ENCODE peak calls at places on chromosomes 5 and 9, in seven cellular contexts. Q is neuronal stem cell, S is H1, P is IMR-90, V is H9, A is mesenchymal stem cell, C is trophoblast cell. O is an unnamed sample.

GRCh38 chr9:34454571-34455065 is 3.8 kb downstream of the FAM219A start:
- DNase-seq in A (peak), V (no peak), S (no peak), P (peak), C (peak), Q (no peak), O (peak)

GRCh38 chr5:145797336-145797735 is 37.8 kb downstream of the PRELID2 start:
- DNase-seq in S (no peak), Q (no peak), C (no peak), A (peak), P (peak), V (no peak), O (peak)

GRCh38 chr5:12141496-12141895 is 237.2 kb upstream of the CTNND2 start:
- DNase-seq in V (no peak), S (no peak), Q (no peak), A (no peak), C (no peak), P (no peak), O (no peak)

GRCh38 chr5:130532786-130533185 is 628.5 kb downstream of the CHSY3 start:
- DNase-seq in P (no peak), A (no peak), C (no peak), S (no peak), V (no peak), Q (no peak), O (no peak)

GRCh38 chr5:42596817-42597216 is 159.8 kb upstream of the CCDC152 start:
- DNase-seq in S (no peak), P (no peak), V (no peak), Q (no peak), C (no peak), A (peak), O (no peak)

GRCh38 chr9:13728917-13729811 is 449.7 kb upstream of the MPDZ start:
- DNase-seq in Q (no peak), P (peak), C (no peak), S (no peak), V (no peak), A (peak), O (no peak)

GRCh38 chr5:133696782-133697507 is 84.6 kb upstream of the FSTL4 start:
- DNase-seq in P (no peak), A (no peak), V (peak), Q (no peak), S (no peak), C (no peak), O (no peak)

GRCh38 chr5:125607018-125607417 is 816.2 kb upstream of the GRAMD2B start:
- DNase-seq in V (no peak), C (no peak), A (peak), S (no peak), Q (no peak), P (peak), O (peak)

GRCh38 chr9:137168907-137169763 is 716 bp downstream of the LRRC26 start:
- DNase-seq in C (peak), P (peak), A (peak), Q (peak), S (no peak), V (peak), O (peak)

GRCh38 chr9:121048175-121048574 is 1.9 kb downstream of the C5 start:
- DNase-seq in S (no peak), C (no peak), V (no peak), A (no peak), Q (no peak), P (no peak), O (no peak)

GRCh38 chr5:149037819-149038218 is 25.0 kb downstream of the SH3TC2 start:
- DNase-seq in C (no peak), S (no peak), P (no peak), A (no peak), Q (no peak), V (no peak), O (no peak)

GRCh38 chr5:137036630-137037029 is 462.5 kb downstream of the SPOCK1 start:
- DNase-seq in P (no peak), S (peak), Q (peak), A (no peak), C (no peak), V (peak), O (peak)

GRCh38 chr9:116687762-116688160 is 656 bp downstream of the TRIM32 start:
- DNase-seq in Q (no peak), A (no peak), S (no peak), C (no peak), V (no peak), P (no peak), O (peak)

GRCh38 chr5:173197375-173197891 is 37.6 kb downstream of the NKX2-5 start:
- DNase-seq in C (no peak), S (no peak), V (no peak), A (no peak), P (no peak), Q (no peak), O (no peak)

GRCh38 chr5:135203593-135204036 is 169.6 kb upstream of the PITX1 start:
- DNase-seq in V (no peak), A (peak), P (no peak), S (no peak), C (no peak), Q (no peak), O (peak)

GRCh38 chr5:8943301-8943700 is 602.6 kb downstream of the SEMA5A start:
- DNase-seq in V (no peak), C (no peak), A (peak), Q (no peak), S (no peak), P (peak), O (no peak)

GRCh38 chr5:142701673-142702311 is 15.9 kb upstream of the FGF1 start:
- DNase-seq in V (no peak), S (no peak), Q (no peak), A (no peak), C (no peak), P (no peak), O (no peak)

GRCh38 chr5:103393131-103393754 is 134.7 kb downstream of the MACIR start:
- DNase-seq in P (no peak), Q (peak), V (peak), C (no peak), S (no peak), A (peak), O (peak)

GRCh38 chr9:133794006-133794760 is 56.0 kb upstream of the SARDH start:
- DNase-seq in Q (no peak), S (no peak), C (no peak), P (no peak), A (no peak), V (no peak), O (no peak)

GRCh38 chr9:127567119-127567897 is 44.8 kb upstream of the STXBP1 start:
- DNase-seq in V (no peak), P (peak), S (no peak), A (peak), Q (no peak), C (no peak), O (peak)

GRCh38 chr5:78005021-78005785 is 229.1 kb upstream of the TBCA start:
- DNase-seq in C (peak), A (peak), P (peak), V (no peak), S (no peak), Q (no peak), O (no peak)

GRCh38 chr9:36559036-36559695 is 13.5 kb upstream of the MELK start:
- DNase-seq in Q (no peak), V (peak), S (no peak), C (peak), P (peak), A (peak), O (peak)

GRCh38 chr9:75161116-75161857 is 73.0 kb downstream of the OSTF1 start:
- DNase-seq in P (no peak), V (no peak), C (no peak), A (no peak), S (no peak), Q (no peak), O (no peak)

DNA sequence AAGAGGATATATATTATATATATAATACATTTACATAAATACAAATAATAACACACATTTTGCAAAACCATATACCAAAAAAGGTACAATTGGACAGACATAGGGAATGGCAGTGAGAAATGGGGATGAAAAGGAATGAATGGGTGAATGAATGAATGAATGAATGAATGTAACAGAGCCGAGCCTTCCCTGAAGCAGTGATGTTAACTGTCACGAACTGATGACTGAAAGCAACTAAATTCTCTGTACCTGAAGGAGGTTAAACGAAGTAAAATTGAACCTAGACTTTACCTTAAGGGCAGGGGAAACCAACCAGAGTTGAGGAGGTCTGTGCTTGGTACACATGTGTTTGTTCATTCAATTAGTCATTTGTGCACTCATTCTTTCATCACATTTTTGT is 169.6 kb upstream of the TBC1D2 start:
- DNase-seq in V (no peak), A (no peak), C (no peak), S (no peak), Q (no peak), P (no peak), O (no peak)
- H3K4ac ChIP-seq in V (no peak), A (no peak), C (no peak), S (no peak), Q (no peak), P (no peak), O (no peak)

DNA sequence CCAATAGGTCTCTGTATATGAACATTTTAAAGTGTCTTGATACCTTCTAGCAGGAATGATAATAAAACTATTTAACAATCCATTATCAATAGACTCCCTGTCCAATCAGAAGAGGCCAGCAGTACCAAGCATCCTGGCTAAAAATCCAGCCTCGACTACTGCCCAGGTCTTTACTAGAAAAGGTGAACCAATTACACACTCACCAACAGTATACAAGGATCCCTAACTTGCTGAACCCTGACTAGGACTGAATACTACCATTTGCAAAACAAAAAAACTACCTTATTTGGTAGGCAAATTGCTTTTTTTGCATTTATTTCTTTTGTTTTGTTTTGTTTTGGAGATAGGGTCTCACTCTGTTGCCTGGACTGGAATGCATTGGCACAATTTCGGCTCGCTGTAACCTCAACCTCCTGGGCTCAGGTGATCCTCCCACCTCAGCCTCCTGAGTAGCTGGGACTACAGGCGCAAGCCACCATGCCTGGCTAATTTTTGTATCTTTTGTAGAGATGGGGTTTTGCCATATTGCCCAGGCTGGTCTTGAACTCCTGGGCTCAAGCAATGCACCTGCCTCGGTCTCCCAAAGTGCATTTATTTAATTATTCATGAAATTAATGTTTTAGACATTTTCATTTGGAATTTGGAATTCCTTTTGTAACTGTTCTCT is 27.5 kb downstream of the FNBP1 start:
- DNase-seq in C (no peak), A (no peak), V (no peak), Q (no peak), P (no peak), S (no peak), O (no peak)
- H3K27ac ChIP-seq in C (no peak), A (no peak), V (no peak), Q (no peak), P (no peak), S (no peak), O (no peak)

GRCh38 chr5:158691576-158691975 is 408.1 kb downstream of the EBF1 start:
- DNase-seq in V (no peak), A (no peak), Q (no peak), P (no peak), C (no peak), S (no peak), O (no peak)

GRCh38 chr5:158699336-158699735 is 400.4 kb downstream of the EBF1 start:
- DNase-seq in P (no peak), Q (no peak), A (no peak), S (no peak), V (no peak), C (no peak), O (no peak)

GRCh38 chr5:158698768-158699167 is 400.9 kb downstream of the EBF1 start:
- DNase-seq in C (no peak), V (no peak), A (no peak), Q (no peak), S (no peak), P (no peak), O (no peak)

GRCh38 chr5:158698036-158698667 is 401.6 kb downstream of the EBF1 start:
- DNase-seq in A (no peak), Q (no peak), S (no peak), P (no peak), C (no peak), V (no peak), O (no peak)

GRCh38 chr5:158695595-158696330 is 404.0 kb downstream of the EBF1 start:
- DNase-seq in P (peak), A (peak), S (peak), C (peak), Q (peak), V (peak), O (peak)
- H3K4ac ChIP-seq in P (no peak), A (no peak), S (no peak), C (no peak), Q (no peak), V (no peak), O (no peak)

GRCh38 chr9:21668504-21668903 is 133.9 kb upstream of the MTAP start:
- DNase-seq in V (no peak), Q (no peak), C (no peak), A (no peak), P (no peak), S (no peak), O (no peak)
- H3K27ac ChIP-seq in V (no peak), Q (no peak), C (no peak), A (no peak), P (no peak), S (no peak), O (no peak)

DNA sequence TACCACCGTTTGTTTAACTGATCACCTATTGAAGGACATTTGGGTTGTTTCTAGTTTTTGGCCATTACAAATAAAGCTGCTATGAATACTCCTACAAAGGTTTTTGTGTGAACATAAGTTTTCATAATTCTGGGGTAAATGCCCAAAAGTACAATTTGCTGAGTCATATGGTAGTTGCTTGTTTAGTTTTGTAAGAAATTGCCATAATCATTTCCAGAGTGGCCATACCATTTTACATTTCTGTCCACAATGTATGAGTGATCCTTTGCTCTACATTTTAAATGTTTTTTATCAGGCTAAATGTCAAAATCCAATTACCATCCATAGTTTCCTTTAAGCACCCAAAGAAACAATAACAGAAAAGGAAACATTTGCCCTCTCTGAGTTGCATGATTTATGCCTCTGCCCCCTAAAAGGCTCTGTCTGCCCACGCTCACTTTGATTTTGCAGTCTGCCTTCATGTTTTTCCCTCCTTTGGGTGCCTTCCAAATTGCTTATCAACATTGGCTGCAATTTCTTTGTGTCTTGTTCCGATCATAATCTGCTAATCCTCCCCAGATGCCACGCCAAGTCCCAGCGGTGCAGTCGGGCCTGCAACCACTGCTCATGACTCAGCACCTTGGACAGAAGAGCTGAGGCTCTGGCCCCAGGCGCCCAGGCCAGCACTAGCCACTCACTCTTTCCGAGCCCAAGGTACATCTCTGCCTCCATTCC is 339.2 kb downstream of the PIK3R1 start:
- DNase-seq in C (peak), S (no peak), A (peak), V (no peak), P (peak), Q (no peak), O (peak)
- H3K4ac ChIP-seq in C (no peak), S (no peak), A (no peak), V (no peak), P (peak), Q (no peak), O (no peak)

GRCh38 chr5:90558344-90559192 is at the start of gene ADGRV1:
- DNase-seq in C (peak), A (peak), S (peak), P (peak), Q (peak), V (peak), O (peak)
- H3K27ac ChIP-seq in C (no peak), A (no peak), S (peak), P (no peak), Q (peak), V (no peak), O (peak)

DNA sequence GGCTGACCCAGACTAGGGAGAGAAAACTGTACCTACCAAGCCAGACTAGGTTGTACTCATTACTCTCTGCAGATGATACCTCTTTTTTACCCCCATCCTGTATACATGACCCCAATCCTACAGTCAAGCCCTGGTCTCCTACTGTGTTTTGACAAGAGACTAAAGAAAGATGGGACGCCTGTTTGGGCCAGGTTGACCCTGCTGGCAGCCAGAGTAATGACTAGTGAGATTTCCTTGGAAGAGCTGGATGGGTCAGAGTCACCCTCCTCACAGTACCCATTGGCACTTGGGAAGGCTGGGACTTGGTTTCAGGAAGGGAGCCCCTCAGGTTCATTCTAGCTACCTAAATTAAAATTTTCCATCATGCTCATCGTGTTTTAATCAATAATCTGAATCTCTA is 89.7 kb upstream of the NR4A3 start:
- DNase-seq in C (no peak), P (no peak), V (no peak), Q (no peak), A (no peak), S (no peak), O (peak)
- H3K4ac ChIP-seq in C (no peak), P (no peak), V (no peak), Q (no peak), A (no peak), S (no peak), O (no peak)

GRCh38 chr9:33112099-33112498 is 35.6 kb upstream of the SMU1 start:
- DNase-seq in A (no peak), S (no peak), C (no peak), Q (no peak), V (no peak), P (no peak), O (no peak)
- H3K27ac ChIP-seq in A (no peak), S (no peak), C (no peak), Q (no peak), V (no peak), P (no peak), O (no peak)

GRCh38 chr5:156427315-156427714 is 100.4 kb downstream of the SGCD start:
- DNase-seq in P (no peak), A (no peak), S (no peak), V (no peak), Q (no peak), C (no peak), O (no peak)
- H3K4ac ChIP-seq in P (no peak), A (no peak), S (no peak), V (no peak), Q (no peak), C (no peak), O (no peak)

GRCh38 chr5:6703791-6704190 is 9.4 kb upstream of the TENT4A start:
- DNase-seq in S (no peak), V (no peak), P (peak), C (no peak), Q (no peak), A (peak), O (no peak)
- H3K27ac ChIP-seq in S (no peak), V (no peak), P (peak), C (peak), Q (no peak), A (peak), O (no peak)

O was measured in mesendoderm.